ENCODE peak calls at places on chromosomes 6 and 20, in seven cellular contexts. N is Peyer's patch, O is IMR-90, C is transverse colon, T is adrenal gland, X is sigmoid colon, I is heart left ventricle. P is an unnamed sample.

GRCh38 chr6:13762648-13763441 is 51.2 kb upstream of the RANBP9 start:
- DNase-seq in T (no peak), O (peak; percentile 90), C (peak; percentile 42), N (no peak), X (peak; percentile 93), I (no peak), P (no peak)

GRCh38 chr6:147238164-147238563 is 33.9 kb downstream of the STXBP5 start:
- DNase-seq in X (no peak), N (no peak), T (no peak), O (no peak), C (no peak), I (no peak), P (no peak)

GRCh38 chr20:44601801-44602204 is 19.4 kb downstream of the PKIG start:
- DNase-seq in C (peak; percentile 51), O (peak; percentile 87), X (peak; percentile 92), N (no peak), T (peak; percentile 70), I (peak; percentile 81), P (peak; percentile 82)

GRCh38 chr6:112780498-112781096 is 433.5 kb downstream of the RFPL4B start:
- DNase-seq in T (peak; percentile 80), C (peak; percentile 78), O (peak; percentile 84), X (peak; percentile 84), I (peak; percentile 54), N (peak; percentile 38), P (peak; percentile 85)

GRCh38 chr6:126919947-126920346 is 198.5 kb upstream of the RSPO3 start:
- DNase-seq in N (no peak), X (no peak), T (no peak), C (no peak), O (peak; percentile 99), I (no peak), P (no peak)

GRCh38 chr6:109916759-109917158 is 61.4 kb upstream of the GPR6 start:
- DNase-seq in T (no peak), I (no peak), X (no peak), C (no peak), O (no peak), N (no peak), P (no peak)

GRCh38 chr20:9852566-9852965 is 13.7 kb upstream of the PAK5 start:
- DNase-seq in X (no peak), O (no peak), T (no peak), N (no peak), I (no peak), C (no peak), P (no peak)

GRCh38 chr6:150266309-150266708 is 102.5 kb upstream of the IYD start:
- DNase-seq in N (no peak), C (no peak), T (no peak), I (no peak), O (no peak), X (no peak), P (no peak)

GRCh38 chr20:37681384-37681977 is 12.3 kb upstream of the CTNNBL1 start:
- DNase-seq in X (no peak), C (no peak), T (no peak), O (no peak), N (no peak), I (no peak), P (no peak)

GRCh38 chr6:6882593-6882992 is 225.2 kb upstream of the RREB1 start:
- DNase-seq in X (no peak), T (no peak), I (no peak), C (no peak), O (no peak), N (no peak), P (no peak)

GRCh38 chr6:136921521-136921935 is 573 bp upstream of the SLC35D3 start:
- DNase-seq in T (no peak), N (no peak), O (no peak), I (peak; percentile 63), C (peak; percentile 25), X (no peak), P (no peak)

GRCh38 chr6:117600008-117600743 is 2.1 kb downstream of the GOPC start:
- DNase-seq in I (no peak), N (no peak), O (peak; percentile 24), C (no peak), X (no peak), T (no peak), P (no peak)

GRCh38 chr20:35306931-35307517 is 14.8 kb upstream of the FAM83C start:
- DNase-seq in T (no peak), O (peak; percentile 84), X (no peak), C (peak; percentile 64), N (no peak), I (no peak), P (peak; percentile 76)

GRCh38 chr6:85569323-85569722 is 24.3 kb downstream of the SNX14 start:
- DNase-seq in X (no peak), T (no peak), C (no peak), O (peak; percentile 73), N (no peak), I (no peak), P (no peak)

GRCh38 chr6:51753635-51754034 is 333.8 kb downstream of the PKHD1 start:
- DNase-seq in N (no peak), I (no peak), C (peak; percentile 8), O (no peak), T (peak; percentile 23), X (no peak), P (peak; percentile 74)

GRCh38 chr20:59495894-59496510 is 108.3 kb upstream of the PHACTR3 start:
- DNase-seq in N (peak; percentile 47), X (peak; percentile 69), I (peak; percentile 77), C (peak; percentile 68), O (peak; percentile 53), T (peak; percentile 75), P (peak; percentile 89)

GRCh38 chr6:12420626-12421025 is 130.5 kb downstream of the EDN1 start:
- DNase-seq in O (peak; percentile 25), X (no peak), I (no peak), N (no peak), T (no peak), C (no peak), P (no peak)

GRCh38 chr6:46254331-46254730 is 83.6 kb upstream of the ENPP5 start:
- DNase-seq in T (no peak), O (no peak), N (no peak), I (no peak), C (no peak), X (no peak), P (no peak)

GRCh38 chr20:30486103-30486478 is 771.4 kb upstream of the DEFB115 start:
- DNase-seq in O (no peak), X (no peak), N (no peak), I (no peak), C (no peak), T (no peak), P (no peak)

GRCh38 chr6:82248233-82248735 is 740 bp upstream of the IBTK start:
- DNase-seq in C (peak; percentile 21), N (no peak), I (no peak), T (no peak), X (no peak), O (peak; percentile 65), P (no peak)

GRCh38 chr6:127496471-127496870 is 22.7 kb downstream of the MTCL3 start:
- DNase-seq in O (peak; percentile 25), T (no peak), X (no peak), I (no peak), N (no peak), C (no peak), P (no peak)

GRCh38 chr6:110681543-110682459 is 133.5 kb downstream of the CDK19 start:
- DNase-seq in I (no peak), O (peak; percentile 23), X (no peak), C (no peak), N (no peak), T (no peak), P (no peak)

GRCh38 chr6:89348372-89348771 is 4.2 kb downstream of the UBE2J1 start:
- DNase-seq in I (no peak), C (no peak), N (no peak), X (no peak), O (peak; percentile 18), T (no peak), P (no peak)

GRCh38 chr6:46419576-46420002 is 71.7 kb downstream of the RCAN2 start:
- DNase-seq in C (peak; percentile 60), T (peak; percentile 77), I (no peak), O (peak; percentile 67), N (peak; percentile 18), X (peak; percentile 66), P (peak; percentile 81)

GRCh38 chr6:151962246-151962846 is 154.9 kb downstream of the ESR1 start:
- DNase-seq in O (no peak), X (no peak), T (no peak), I (no peak), C (no peak), N (no peak), P (no peak)

DNA sequence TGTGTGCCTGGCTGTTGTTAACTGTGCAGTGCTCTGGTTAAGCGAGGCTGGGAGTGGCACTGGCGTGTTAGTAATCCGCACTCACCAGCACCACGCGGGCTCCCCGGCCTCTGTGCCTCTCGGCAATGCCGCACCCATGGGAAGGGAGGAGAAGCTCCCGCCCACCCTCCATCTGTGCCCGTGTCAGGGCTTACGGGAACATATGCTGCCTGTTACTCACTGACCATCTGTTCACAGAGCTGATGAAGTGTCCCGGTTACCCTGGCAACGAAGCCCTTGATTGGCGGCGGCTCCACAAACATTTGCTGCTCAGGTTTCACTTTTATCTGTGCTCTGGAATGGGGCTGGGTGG is 114.7 kb downstream of the PSMB1 start:
- DNase-seq in N (peak; percentile 24), I (peak; percentile 79), T (peak; percentile 68), X (peak; percentile 86), O (peak; percentile 99), C (peak; percentile 84), P (peak; percentile 56)
- H3K4me3 ChIP-seq in N (peak overlapping the region; percentile 13), I (peak overlapping the region; percentile 17), T (peak overlapping the region; percentile 35), X (peak overlapping the region; percentile 35), O (no peak overlapping the region), C (peak overlapping the region; percentile 20), P (no peak overlapping the region)

GRCh38 chr20:8631271-8631670 is 437.6 kb upstream of the PLCB4 start:
- DNase-seq in X (no peak), T (no peak), N (no peak), O (peak; percentile 8), C (no peak), I (no peak), P (no peak)
- TF ChIP-seq POLR2A in X (no peak), T (no peak), N (no peak), O (no peak), C (no peak), I (no peak), P (no peak)

GRCh38 chr6:53830356-53830755 is 35.6 kb downstream of the LRRC1 start:
- DNase-seq in O (peak; percentile 23), X (no peak), I (no peak), N (no peak), C (no peak), T (no peak), P (no peak)
- H3K27ac ChIP-seq in O (no peak overlapping the region), X (peak overlapping the region; percentile 65), I (no peak overlapping the region), N (no peak overlapping the region), C (peak overlapping the region; percentile 71), T (no peak overlapping the region), P (no peak overlapping the region)

DNA sequence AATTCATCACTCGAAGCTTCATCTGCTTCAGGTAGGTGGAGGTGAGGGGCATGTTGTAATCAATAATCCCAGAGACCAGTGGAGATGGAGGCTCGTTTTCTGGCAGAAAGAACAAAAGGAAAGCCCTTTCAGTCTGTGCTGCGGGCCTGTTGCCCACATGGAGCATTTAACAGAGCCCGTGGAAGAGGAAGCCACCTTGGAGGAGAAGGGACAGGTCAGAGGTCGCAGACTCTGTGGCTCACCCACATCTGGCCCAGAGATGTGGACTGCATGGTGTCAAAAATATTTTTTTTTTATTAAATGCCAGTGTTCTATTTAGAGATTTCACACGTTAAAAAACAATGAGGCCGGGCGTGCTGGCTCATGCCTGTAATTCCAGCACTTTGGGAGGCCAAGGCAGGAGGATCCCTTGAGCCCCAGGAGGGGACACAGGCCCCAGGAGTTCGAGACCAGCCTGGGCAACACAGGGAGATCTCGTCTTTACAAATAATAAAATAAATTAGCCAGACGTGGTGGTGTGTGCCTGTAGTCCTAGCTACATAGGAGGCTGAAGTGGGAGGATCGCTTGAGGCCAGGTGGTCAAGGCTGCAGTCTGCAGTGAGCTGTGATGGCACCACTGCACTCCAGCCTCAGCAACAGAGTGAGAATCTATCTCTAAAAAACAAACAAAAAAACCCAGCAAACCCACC is 73.6 kb downstream of the NOL4L start:
- DNase-seq in X (no peak), O (no peak), C (no peak), I (no peak), T (no peak), N (no peak), P (no peak)
- H3K4me3 ChIP-seq in X (no peak overlapping the region), O (no peak overlapping the region), C (no peak overlapping the region), I (no peak overlapping the region), T (no peak overlapping the region), N (no peak overlapping the region), P (no peak overlapping the region)